ENCODE peak calls at places on chromosomes 11 and 22, in six cellular contexts. One of them, this sample, is unnamed.

GRCh38 chr11:134139873-134140331 is 71.0 kb downstream of the JAM3 start:
- DNase-seq in mesothelial cell of epicardium: no peak
- DNase-seq in NCI-H1930: peak
- DNase-seq in caudate nucleus: peak
- DNase-seq in AG09319: peak
- DNase-seq in GM20000: peak
- DNase-seq in this sample: peak

GRCh38 chr11:47143322-47143721 is 33.4 kb downstream of the ARFGAP2 start:
- DNase-seq in mesothelial cell of epicardium: no peak
- DNase-seq in NCI-H1930: no peak
- DNase-seq in caudate nucleus: no peak
- DNase-seq in AG09319: peak
- DNase-seq in GM20000: no peak
- DNase-seq in this sample: no peak

GRCh38 chr11:19201737-19202605 is at the start of gene CSRP3:
- DNase-seq in mesothelial cell of epicardium: no peak
- DNase-seq in NCI-H1930: no peak
- DNase-seq in caudate nucleus: no peak
- DNase-seq in AG09319: no peak
- DNase-seq in GM20000: no peak
- DNase-seq in this sample: no peak

GRCh38 chr11:134584706-134585445 is 172.8 kb upstream of the B3GAT1 start:
- DNase-seq in mesothelial cell of epicardium: no peak
- DNase-seq in NCI-H1930: no peak
- DNase-seq in caudate nucleus: peak
- DNase-seq in AG09319: no peak
- DNase-seq in GM20000: no peak
- DNase-seq in this sample: no peak

GRCh38 chr11:72522186-72522585 is 87.9 kb upstream of the CLPB start:
- DNase-seq in mesothelial cell of epicardium: no peak
- DNase-seq in NCI-H1930: no peak
- DNase-seq in caudate nucleus: no peak
- DNase-seq in AG09319: no peak
- DNase-seq in GM20000: no peak
- DNase-seq in this sample: no peak

GRCh38 chr22:30234786-30235470 is 11.6 kb downstream of the LIF start:
- DNase-seq in mesothelial cell of epicardium: no peak
- DNase-seq in NCI-H1930: no peak
- DNase-seq in caudate nucleus: no peak
- DNase-seq in AG09319: no peak
- DNase-seq in GM20000: no peak
- DNase-seq in this sample: peak

GRCh38 chr11:28146123-28146751 is 38.0 kb downstream of the METTL15 start:
- DNase-seq in mesothelial cell of epicardium: no peak
- DNase-seq in NCI-H1930: no peak
- DNase-seq in caudate nucleus: no peak
- DNase-seq in AG09319: peak
- DNase-seq in GM20000: no peak
- DNase-seq in this sample: no peak

GRCh38 chr11:98153752-98154151 is 867.0 kb upstream of the CNTN5 start:
- DNase-seq in mesothelial cell of epicardium: no peak
- DNase-seq in NCI-H1930: no peak
- DNase-seq in caudate nucleus: no peak
- DNase-seq in AG09319: no peak
- DNase-seq in GM20000: no peak
- DNase-seq in this sample: no peak

GRCh38 chr11:85694385-85694980 is 8.5 kb upstream of the CCDC89 start:
- DNase-seq in mesothelial cell of epicardium: no peak
- DNase-seq in NCI-H1930: no peak
- DNase-seq in caudate nucleus: no peak
- DNase-seq in AG09319: peak
- DNase-seq in GM20000: peak
- DNase-seq in this sample: peak

GRCh38 chr11:112280268-112281126 is 19.8 kb upstream of the PLET1 start:
- DNase-seq in mesothelial cell of epicardium: peak
- DNase-seq in NCI-H1930: peak
- DNase-seq in caudate nucleus: peak
- DNase-seq in AG09319: peak
- DNase-seq in GM20000: peak
- DNase-seq in this sample: peak

This sample was measured in D341Med.